ENCODE peak calls at places on chromosomes 2 and 18, in six cellular contexts. W, C, Z, O, T and Q are unnamed samples.

GRCh38 chr18:13527256-13527655 is 199.1 kb downstream of the FAM210A start:
- DNase-seq in W (no peak), C (no peak), Z (no peak), O (no peak), T (no peak), Q (no peak)

GRCh38 chr2:147525724-147526489 is 318.9 kb upstream of the ACVR2A start:
- DNase-seq in W (no peak), C (no peak), Z (peak; percentile 6), O (peak; percentile 12), T (peak; percentile 2), Q (no peak)

GRCh38 chr2:235500761-235501662 is 7.2 kb downstream of the AGAP1 start:
- DNase-seq in W (peak; percentile 64), C (no peak), Z (peak; percentile 72), O (peak; percentile 59), T (peak; percentile 73), Q (peak; percentile 77)

GRCh38 chr18:7414459-7414858 is 152.7 kb upstream of the PTPRM start:
- DNase-seq in W (peak; percentile 2), C (no peak), Z (no peak), O (peak; percentile 76), T (peak; percentile 49), Q (no peak)

GRCh38 chr2:240449764-240450531 is 14.5 kb downstream of the GPC1 start:
- DNase-seq in W (no peak), C (no peak), Z (no peak), O (no peak), T (peak; percentile 56), Q (no peak)

GRCh38 chr2:50344509-50345106 is 687.3 kb downstream of the NRXN1 start:
- DNase-seq in W (no peak), C (no peak), Z (no peak), O (no peak), T (no peak), Q (no peak)

GRCh38 chr2:69780907-69781306 is 39.0 kb downstream of the ANXA4 start:
- DNase-seq in W (no peak), C (no peak), Z (no peak), O (no peak), T (peak; percentile 33), Q (no peak)

GRCh38 chr2:132668986-132669853 is 785 bp downstream of the LYPD1 start:
- DNase-seq in W (no peak), C (no peak), Z (peak; percentile 43), O (no peak), T (no peak), Q (no peak)

GRCh38 chr18:23182606-23183005 is 47.3 kb downstream of the CABLES1 start:
- DNase-seq in W (no peak), C (no peak), Z (no peak), O (no peak), T (no peak), Q (no peak)

GRCh38 chr2:221836091-221836490 is 264.0 kb upstream of the EPHA4 start:
- DNase-seq in W (no peak), C (no peak), Z (peak; percentile 34), O (no peak), T (no peak), Q (peak; percentile 40)

GRCh38 chr18:79404567-79404910 is 8.8 kb downstream of the NFATC1 start:
- DNase-seq in W (no peak), C (no peak), Z (no peak), O (no peak), T (no peak), Q (no peak)

GRCh38 chr18:79406708-79407107 is 11.0 kb downstream of the NFATC1 start:
- DNase-seq in W (no peak), C (no peak), Z (no peak), O (no peak), T (no peak), Q (no peak)

GRCh38 chr18:79403723-79404566 is 8.2 kb downstream of the NFATC1 start:
- DNase-seq in W (no peak), C (no peak), Z (no peak), O (no peak), T (no peak), Q (no peak)

GRCh38 chr18:79405019-79405780 is 9.5 kb downstream of the NFATC1 start:
- DNase-seq in W (no peak), C (no peak), Z (no peak), O (no peak), T (no peak), Q (no peak)

GRCh38 chr18:79405781-79406575 is 10.2 kb downstream of the NFATC1 start:
- DNase-seq in W (no peak), C (peak; percentile 55), Z (no peak), O (no peak), T (no peak), Q (no peak)
- TF ChIP-seq CTCF in W (no peak), C (no peak), Z (no peak), O (no peak), T (no peak), Q (no peak)

GRCh38 chr2:164622338-164623106 is 1.2 kb upstream of the GRB14 start:
- DNase-seq in W (no peak), C (no peak), Z (no peak), O (no peak), T (no peak), Q (no peak)

GRCh38 chr2:164625378-164625971 is 4.2 kb upstream of the GRB14 start:
- DNase-seq in W (peak; percentile 76), C (no peak), Z (peak; percentile 58), O (peak; percentile 41), T (peak; percentile 50), Q (peak; percentile 59)

GRCh38 chr2:164624296-164624695 is 3.0 kb upstream of the GRB14 start:
- DNase-seq in W (no peak), C (no peak), Z (peak; percentile 7), O (no peak), T (no peak), Q (no peak)

GRCh38 chr2:164620873-164621760 is at the start of gene GRB14:
- DNase-seq in W (peak; percentile 33), C (peak; percentile 75), Z (peak; percentile 19), O (peak; percentile 19), T (peak; percentile 36), Q (peak; percentile 50)

GRCh38 chr2:164621761-164622105 is 451 bp upstream of the GRB14 start:
- DNase-seq in W (no peak), C (no peak), Z (no peak), O (no peak), T (no peak), Q (no peak)
- H3K4me3 ChIP-seq in W (peak overlapping the region; percentile 69), C (peak overlapping the region; percentile 42), Z (no peak overlapping the region), O (peak overlapping the region; percentile 38), T (peak overlapping the region; percentile 63), Q (peak overlapping the region; percentile 49)

GRCh38 chr2:233638836-233639235 is 2.6 kb downstream of the UGT1A10 start:
- DNase-seq in W (no peak), C (no peak), Z (no peak), O (no peak), T (no peak), Q (no peak)

GRCh38 chr2:233639860-233640259 is 3.6 kb downstream of the UGT1A10 start:
- DNase-seq in W (no peak), C (no peak), Z (no peak), O (no peak), T (no peak), Q (no peak)

GRCh38 chr2:233643128-233643527 is 6.9 kb downstream of the UGT1A10 start:
- DNase-seq in W (no peak), C (no peak), Z (peak; percentile 4), O (peak; percentile 14), T (peak; percentile 45), Q (no peak)
- TF ChIP-seq CTCF in W (peak; percentile 55), C (no peak), Z (no peak), O (peak; percentile 32), T (peak; percentile 56), Q (no peak)

DNA sequence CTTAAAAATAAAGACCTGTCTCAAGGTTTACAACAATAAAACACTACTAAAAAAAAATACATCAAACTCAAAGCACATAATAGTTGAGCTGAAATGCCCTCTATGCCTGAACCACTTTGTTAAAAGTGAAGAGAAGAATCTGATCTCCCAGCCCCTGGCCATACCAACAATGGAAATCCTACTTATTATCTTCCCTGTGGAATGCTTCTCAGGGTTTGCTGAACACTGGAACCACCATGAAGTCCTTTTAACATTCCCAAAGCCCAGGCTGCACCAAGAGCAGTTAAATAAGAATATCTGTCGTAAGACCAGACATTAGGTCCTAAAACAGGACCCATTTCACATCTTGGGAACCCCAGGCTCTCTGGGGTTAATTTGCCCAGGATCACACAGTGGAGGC is 285.9 kb downstream of the STK39 start:
- DNase-seq in W (no peak), C (no peak), Z (no peak), O (no peak), T (no peak), Q (no peak)
- H3K4me3 ChIP-seq in W (no peak overlapping the region), C (no peak overlapping the region), Z (no peak overlapping the region), O (no peak overlapping the region), T (no peak overlapping the region), Q (no peak overlapping the region)

GRCh38 chr2:166112193-166112605 is 15.6 kb downstream of the SCN1A start:
- DNase-seq in W (no peak), C (no peak), Z (peak; percentile 33), O (no peak), T (no peak), Q (no peak)

GRCh38 chr2:166104773-166105172 is 23.0 kb downstream of the SCN1A start:
- DNase-seq in W (no peak), C (no peak), Z (no peak), O (peak; percentile 40), T (no peak), Q (no peak)

GRCh38 chr2:166104084-166104483 is 23.7 kb downstream of the SCN1A start:
- DNase-seq in W (no peak), C (no peak), Z (no peak), O (no peak), T (no peak), Q (no peak)

GRCh38 chr2:166106431-166107015 is 21.3 kb downstream of the SCN1A start:
- DNase-seq in W (no peak), C (no peak), Z (no peak), O (peak; percentile 67), T (peak; percentile 73), Q (peak; percentile 44)
- TF ChIP-seq CTCF in W (peak; percentile 64), C (no peak), Z (no peak), O (peak; percentile 66), T (peak; percentile 76), Q (no peak)

DNA sequence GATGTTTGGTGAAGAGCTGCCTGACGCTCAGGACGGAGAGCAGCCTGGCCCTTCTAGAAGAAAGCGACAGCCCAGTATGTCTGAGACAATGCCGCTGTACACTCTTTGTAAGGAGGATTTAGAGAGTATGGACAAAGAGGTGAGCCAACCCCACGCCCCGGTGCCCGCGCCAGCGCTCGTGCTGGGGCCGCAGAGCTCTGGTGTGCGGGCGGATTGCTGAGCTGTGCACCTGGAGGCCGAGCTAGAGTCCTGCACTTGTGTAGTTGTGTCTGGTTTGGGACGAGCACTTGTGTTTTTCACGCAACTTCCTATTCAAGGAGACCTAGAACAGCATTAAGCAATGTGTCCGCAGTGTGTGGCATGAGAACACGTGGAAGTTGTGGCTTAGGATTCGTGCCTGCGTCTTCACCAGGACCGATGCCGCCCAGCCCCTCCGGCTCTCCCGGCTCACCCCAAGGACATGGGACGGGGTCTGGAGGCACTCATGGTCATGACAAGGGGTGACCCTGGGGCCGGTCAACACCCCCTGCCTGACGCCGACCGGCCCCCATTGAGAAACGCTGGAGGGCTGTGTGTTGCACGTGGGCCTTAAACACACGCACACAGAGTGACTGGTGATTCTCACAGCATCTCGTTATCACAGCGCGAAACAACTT is 49.5 kb downstream of the CTDP1 start:
- DNase-seq in W (no peak), C (no peak), Z (no peak), O (no peak), T (no peak), Q (no peak)
- H3K4me3 ChIP-seq in W (no peak overlapping the region), C (no peak overlapping the region), Z (no peak overlapping the region), O (no peak overlapping the region), T (no peak overlapping the region), Q (no peak overlapping the region)